ENCODE peak calls at places on chromosomes 5 and 9, in five cellular contexts. O is psoas muscle, Q is body of pancreas, E is DND-41, F is AG04449. L is an unnamed sample.

GRCh38 chr5:157252741-157253465 is 13.0 kb upstream of the CYFIP2 start:
- DNase-seq in O (no peak), Q (no peak), E (peak), F (no peak), L (peak)

GRCh38 chr5:176693477-176693851 is 46.2 kb downstream of the TSPAN17 start:
- DNase-seq in O (no peak), Q (peak), E (no peak), F (no peak), L (no peak)

GRCh38 chr5:41095324-41096101 is 24.4 kb upstream of the MROH2B start:
- DNase-seq in O (no peak), Q (no peak), E (no peak), F (no peak), L (no peak)

GRCh38 chr5:79021753-79022152 is 36.6 kb upstream of the ARSB start:
- DNase-seq in O (no peak), Q (no peak), E (no peak), F (no peak), L (no peak)

GRCh38 chr5:146213210-146213838 is 9.9 kb downstream of the RBM27 start:
- DNase-seq in O (no peak), Q (peak), E (no peak), F (no peak), L (peak)

GRCh38 chr9:129868033-129868395 is 32.8 kb downstream of the USP20 start:
- DNase-seq in O (no peak), Q (no peak), E (no peak), F (no peak), L (no peak)

GRCh38 chr9:93464395-93464794 is 11.0 kb upstream of the FAM120AOS start:
- DNase-seq in O (no peak), Q (no peak), E (no peak), F (no peak), L (no peak)

GRCh38 chr9:120616961-120617636 is 37.1 kb upstream of the CDK5RAP2 start:
- DNase-seq in O (no peak), Q (no peak), E (no peak), F (no peak), L (no peak)

GRCh38 chr9:109497193-109498165 is 628 bp downstream of the PTPN3 start:
- DNase-seq in O (peak), Q (peak), E (no peak), F (no peak), L (no peak)

GRCh38 chr9:113807173-113808061 is 68.7 kb upstream of the ZNF618 start:
- DNase-seq in O (peak), Q (peak), E (peak), F (no peak), L (peak)

GRCh38 chr5:97165726-97166125 is 17.3 kb downstream of the RIOK2 start:
- DNase-seq in O (no peak), Q (no peak), E (no peak), F (no peak), L (no peak)

DNA sequence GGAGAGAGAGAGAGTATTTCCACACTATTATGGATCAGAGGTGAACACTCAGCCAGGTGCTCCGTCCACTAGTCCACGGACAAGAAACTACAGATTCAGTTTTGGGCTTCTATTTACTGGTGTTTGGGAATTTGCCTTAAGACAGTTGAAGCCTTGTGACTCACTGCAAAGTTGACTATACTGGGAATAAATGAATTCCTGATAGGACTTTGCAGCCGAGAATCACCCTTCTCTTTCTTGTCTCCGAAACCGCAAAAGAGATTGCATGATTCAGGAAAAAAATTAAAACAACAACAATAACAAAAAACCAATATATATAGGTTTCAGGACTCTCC is 701 bp downstream of the TMEM171 start:
- DNase-seq in O (no peak), Q (no peak), E (no peak), F (no peak), L (no peak)
- H3K4me3 ChIP-seq in O (peak), Q (no peak), E (no peak), F (peak), L (no peak)

DNA sequence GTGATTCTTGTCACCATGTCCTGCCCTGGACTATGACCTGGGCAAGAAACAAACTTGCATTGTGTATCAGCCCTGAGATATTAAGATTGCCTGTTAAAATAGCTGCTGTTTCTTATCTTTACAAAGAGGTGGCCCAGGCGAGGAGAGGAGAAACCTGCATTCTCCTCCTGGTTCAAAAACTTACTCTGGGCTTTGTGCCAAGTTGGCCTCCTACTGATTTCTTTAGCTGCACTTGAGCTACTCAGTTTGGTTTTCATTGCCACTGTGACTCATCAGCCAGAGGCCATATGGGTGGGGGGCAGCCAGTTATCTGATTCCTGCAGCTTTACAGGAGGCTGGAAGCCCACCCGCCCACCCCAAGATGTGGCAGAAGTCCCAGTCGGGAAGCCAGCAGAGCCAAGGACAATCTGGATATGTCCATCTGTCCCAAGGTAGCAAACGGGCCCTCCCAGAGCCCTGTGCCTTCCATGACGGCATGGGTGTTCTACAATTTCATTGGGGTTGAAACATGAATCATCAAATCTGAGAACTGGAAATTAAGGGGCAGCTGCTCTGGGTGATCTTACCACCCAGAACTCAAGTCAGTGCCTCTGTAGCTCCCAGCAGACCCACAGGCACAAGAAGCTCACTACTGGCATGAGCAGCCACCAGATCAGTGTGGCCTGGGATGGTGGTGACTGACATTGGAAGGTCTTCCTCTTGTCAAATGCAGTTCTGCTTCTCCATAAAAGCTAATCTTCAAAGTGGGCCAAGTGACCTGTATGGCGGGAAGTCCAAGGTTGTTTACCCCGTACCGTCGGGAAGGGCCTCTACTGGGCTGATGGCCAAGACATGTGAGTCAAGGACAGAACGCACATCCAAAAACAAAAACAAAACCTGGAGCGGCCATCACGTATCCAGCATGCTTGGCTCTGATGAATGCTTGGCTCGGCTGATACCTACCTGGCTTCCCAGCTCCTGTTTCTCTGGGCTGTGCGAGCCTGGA is 15.5 kb downstream of the FCN2 start:
- DNase-seq in O (peak), Q (peak), E (no peak), F (peak), L (peak)
- H3K4me3 ChIP-seq in O (no peak), Q (no peak), E (no peak), F (no peak), L (no peak)

DNA sequence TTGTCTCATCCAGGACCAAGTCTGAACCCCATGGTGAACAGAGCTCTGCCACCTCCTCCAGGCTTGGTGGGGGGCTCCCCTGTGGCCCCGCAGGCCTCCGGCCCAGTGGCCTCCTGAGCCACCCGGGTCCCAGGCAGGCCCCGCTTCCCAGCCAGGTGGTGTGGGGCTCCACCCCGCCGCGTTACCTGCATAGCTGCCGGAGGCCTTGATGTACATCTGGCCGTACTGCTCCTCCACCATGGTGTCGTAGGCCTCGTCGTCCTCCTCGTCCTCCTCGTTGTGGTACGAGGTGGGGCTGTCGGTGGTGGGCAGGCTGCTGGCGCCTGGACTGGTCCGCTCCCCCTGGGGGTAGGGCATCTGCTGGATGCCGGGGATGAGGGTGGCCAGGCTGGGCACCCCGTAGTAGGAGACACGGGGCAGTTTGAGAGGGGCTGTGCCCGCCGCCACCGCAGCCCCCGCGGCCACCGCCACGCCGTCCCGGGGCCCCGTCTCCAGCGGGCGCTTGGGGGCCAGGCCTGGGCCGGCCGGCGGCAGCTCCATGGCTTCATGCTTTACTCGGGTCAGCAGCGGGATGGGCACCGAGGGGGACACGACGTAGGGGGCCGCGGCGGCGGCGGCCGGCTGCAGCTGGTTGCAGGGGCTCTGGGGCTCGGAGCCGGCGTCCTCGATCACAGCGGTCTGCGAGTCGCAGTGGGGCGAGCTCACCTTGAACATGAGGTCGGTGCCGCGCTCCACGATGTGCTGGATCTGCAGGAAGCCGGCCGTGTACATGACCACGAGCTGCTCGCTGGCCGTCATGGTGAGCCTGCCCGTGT is 45.4 kb downstream of the NACC2 start:
- DNase-seq in O (no peak), Q (no peak), E (no peak), F (no peak), L (no peak)
- H3K4me3 ChIP-seq in O (no peak), Q (no peak), E (no peak), F (peak), L (no peak)

GRCh38 chr5:496028-496427 is 28.2 kb downstream of the SLC9A3 start:
- DNase-seq in O (no peak), Q (no peak), E (no peak), F (no peak), L (no peak)
- H3K4me3 ChIP-seq in O (no peak), Q (no peak), E (no peak), F (no peak), L (no peak)

DNA sequence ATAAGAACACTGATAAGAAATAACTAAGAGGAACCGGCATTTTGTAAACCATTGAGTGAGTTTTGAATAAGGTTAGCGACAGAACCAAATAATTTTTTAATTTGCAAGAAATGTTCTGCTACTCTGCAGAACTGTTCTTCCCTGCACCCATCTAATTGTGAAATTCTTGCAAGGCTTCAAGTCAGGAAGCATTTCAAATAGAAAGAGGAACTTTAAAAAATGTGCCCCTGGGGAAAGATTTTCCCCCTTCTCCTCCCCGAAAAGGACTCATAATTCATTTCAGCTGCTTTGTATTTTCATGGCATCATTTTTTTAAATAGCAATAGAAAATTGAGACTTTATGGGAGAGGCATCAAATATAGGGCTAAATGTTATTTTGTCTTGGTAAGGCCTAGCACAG is 180.9 kb upstream of the ANKRD55 start:
- DNase-seq in O (no peak), Q (no peak), E (no peak), F (no peak), L (no peak)
- H3K4me3 ChIP-seq in O (no peak), Q (no peak), E (no peak), F (no peak), L (no peak)

DNA sequence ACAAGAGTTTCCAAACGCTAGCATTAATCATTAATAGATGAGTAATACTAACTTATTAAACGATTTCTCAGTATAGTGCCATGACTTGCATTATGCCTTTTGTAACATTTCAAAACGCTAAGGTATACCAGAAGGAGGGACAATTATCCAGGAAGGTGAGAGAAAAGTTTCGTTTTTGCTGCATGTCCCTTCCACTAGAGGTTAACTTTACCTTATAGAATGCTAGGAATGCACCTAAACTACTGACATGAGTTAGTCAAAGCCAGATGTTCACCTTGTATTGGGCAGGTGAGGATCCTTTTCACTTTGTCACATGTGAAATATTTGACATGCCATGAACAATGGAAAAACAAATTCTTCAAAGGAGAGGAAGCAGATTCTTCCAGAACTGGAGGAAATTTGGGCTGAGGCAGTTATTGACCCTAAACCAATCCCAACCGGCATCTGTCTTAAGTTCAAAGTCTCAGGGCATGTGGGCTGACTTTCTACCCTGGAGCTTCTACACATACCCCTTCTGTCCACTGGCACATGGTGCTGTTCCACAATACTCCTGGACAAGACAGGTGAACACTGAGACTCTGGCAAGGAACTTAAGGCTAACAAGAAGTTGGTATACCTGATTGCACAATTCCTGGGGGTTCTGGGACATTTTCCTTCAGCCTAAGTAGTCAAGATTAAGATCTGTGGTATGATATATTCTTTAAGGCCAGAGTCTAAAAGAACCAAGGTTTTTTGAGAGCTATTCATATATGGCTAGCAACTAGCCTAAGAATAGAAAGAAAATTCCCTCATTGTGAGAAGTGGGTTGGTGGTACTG is 2.5 kb downstream of the VLDLR start:
- DNase-seq in O (no peak), Q (no peak), E (no peak), F (no peak), L (no peak)
- H3K4me3 ChIP-seq in O (peak), Q (no peak), E (peak), F (peak), L (no peak)